ENCODE peak calls at places on chromosomes 3 and 15, in ten cellular contexts. D, P, C, T, M, W, E, H, R and L are unnamed samples.

GRCh38 chr15:40265355-40265754 is 17.5 kb downstream of the ANKRD63 start:
- DNase-seq in D (no peak), M (no peak), T (no peak), P (no peak), H (no peak), R (no peak), E (no peak), C (no peak), W (no peak), L (no peak)

GRCh38 chr3:194960446-194961032 is 274.9 kb downstream of the FAM43A start:
- DNase-seq in E (no peak), R (no peak), M (no peak), H (no peak), P (peak), D (no peak), T (peak), W (no peak), C (no peak), L (no peak)

GRCh38 chr3:108416111-108416869 is 94.1 kb downstream of the MYH15 start:
- DNase-seq in R (no peak), D (no peak), W (no peak), T (no peak), P (no peak), E (no peak), M (no peak), H (no peak), C (no peak), L (no peak)

GRCh38 chr3:9867106-9867505 is 12.9 kb downstream of the CIDEC start:
- DNase-seq in E (no peak), R (no peak), W (no peak), M (no peak), C (no peak), T (no peak), H (no peak), P (no peak), D (no peak), L (no peak)

GRCh38 chr3:27353221-27353620 is 16.0 kb downstream of the NEK10 start:
- DNase-seq in H (no peak), D (no peak), M (peak), T (no peak), P (no peak), R (no peak), C (no peak), E (no peak), W (no peak), L (no peak)

GRCh38 chr15:77525411-77525811 is 104.7 kb downstream of the HMG20A start:
- DNase-seq in T (no peak), D (no peak), P (no peak), W (no peak), C (no peak), H (no peak), R (no peak), E (no peak), M (no peak), L (no peak)

GRCh38 chr15:46900992-46901391 is 816.3 kb upstream of the SEMA6D start:
- DNase-seq in P (no peak), T (no peak), W (no peak), H (no peak), R (no peak), C (no peak), E (no peak), D (no peak), M (no peak), L (no peak)

GRCh38 chr3:115772951-115773350 is 149.6 kb downstream of the GAP43 start:
- DNase-seq in R (no peak), W (no peak), T (no peak), M (no peak), P (no peak), C (no peak), D (no peak), E (no peak), H (no peak), L (no peak)

GRCh38 chr15:68054658-68055223 is 626 bp downstream of the PIAS1 start:
- DNase-seq in W (peak), R (peak), E (no peak), M (peak), T (no peak), D (peak), C (no peak), H (peak), P (peak), L (peak)

GRCh38 chr3:111568355-111568754 is 26.4 kb downstream of the CD96 start:
- DNase-seq in R (no peak), D (no peak), W (no peak), H (no peak), M (no peak), T (no peak), C (no peak), P (no peak), E (no peak), L (no peak)

GRCh38 chr15:63481105-63481810 is 23.1 kb upstream of the USP3 start:
- DNase-seq in W (no peak), T (no peak), H (no peak), M (peak), E (no peak), R (no peak), D (no peak), C (no peak), P (no peak), L (no peak)

GRCh38 chr15:61474796-61475195 is 245.7 kb upstream of the RORA start:
- DNase-seq in M (peak), P (no peak), W (no peak), D (no peak), E (no peak), H (no peak), T (no peak), C (no peak), R (no peak), L (no peak)

GRCh38 chr3:56421205-56421604 is 47.1 kb downstream of the ERC2 start:
- DNase-seq in R (no peak), H (no peak), E (no peak), W (no peak), P (no peak), C (no peak), D (no peak), T (no peak), M (peak), L (no peak)